ENCODE peak calls at places on chromosomes 6 and 20, in nine cellular contexts. D is osteoblast, K is D341Med, I is progenitor cell of endocrine pancreas, O is fibroblast of lung, S is AG20443, N is T47D, E is PC-3, L is MCF 10A. W is an unnamed sample.

GRCh38 chr20:19920388-19921138 is 96.6 kb upstream of the NAA20 start:
- DNase-seq in N (no peak), S (no peak), E (no peak), K (no peak), I (no peak), L (no peak), D (no peak), O (no peak), W (no peak)

GRCh38 chr6:39812853-39813533 is 20.8 kb downstream of the DAAM2 start:
- DNase-seq in D (no peak), N (peak; percentile 33), I (no peak), L (no peak), K (no peak), O (peak; percentile 75), E (no peak), S (peak; percentile 83), W (peak; percentile 12)

GRCh38 chr6:16903470-16903869 is 142.2 kb upstream of the ATXN1 start:
- DNase-seq in N (no peak), E (peak; percentile 30), K (no peak), S (peak; percentile 61), O (peak; percentile 78), L (peak; percentile 11), I (no peak), D (peak; percentile 59), W (no peak)

GRCh38 chr6:31304683-31305082 is 32.8 kb upstream of the HLA-C start:
- DNase-seq in S (no peak), K (no peak), E (peak; percentile 12), L (no peak), D (no peak), O (no peak), I (no peak), N (peak; percentile 33), W (no peak)

GRCh38 chr6:139327038-139327437 is 35.2 kb upstream of the TXLNB start:
- DNase-seq in E (no peak), K (no peak), S (no peak), I (no peak), N (no peak), D (no peak), L (no peak), O (no peak), W (no peak)

GRCh38 chr20:36408219-36408618 is 102.1 kb downstream of the DLGAP4 start:
- DNase-seq in O (peak; percentile 6), L (peak; percentile 75), S (peak; percentile 55), I (no peak), D (peak; percentile 91), K (peak; percentile 53), E (peak; percentile 74), N (peak; percentile 88), W (peak; percentile 72)

GRCh38 chr20:50855498-50856474 is 60.9 kb downstream of the BCAS4 start:
- DNase-seq in I (no peak), L (peak; percentile 79), N (peak; percentile 45), E (peak; percentile 30), S (no peak), O (no peak), D (peak; percentile 50), K (no peak), W (peak; percentile 41)

GRCh38 chr6:118894425-118895240 is 681 bp downstream of the ASF1A start:
- DNase-seq in D (peak; percentile 95), N (peak; percentile 80), I (peak; percentile 47), O (peak; percentile 59), K (peak; percentile 84), E (peak; percentile 40), L (peak; percentile 50), S (peak; percentile 90), W (peak; percentile 79)

GRCh38 chr20:47790032-47790965 is 5.0 kb upstream of the SULF2 start:
- DNase-seq in I (no peak), O (peak; percentile 89), E (peak; percentile 87), K (no peak), S (peak; percentile 68), N (no peak), D (peak; percentile 80), L (peak; percentile 90), W (no peak)

GRCh38 chr20:20435453-20435852 is 67.5 kb downstream of the INSM1 start:
- DNase-seq in L (no peak), O (no peak), D (no peak), N (no peak), E (peak; percentile 17), I (no peak), K (no peak), S (no peak), W (no peak)

GRCh38 chr20:8997720-8998119 is 71.2 kb upstream of the PLCB4 start:
- DNase-seq in N (no peak), K (no peak), E (no peak), S (no peak), L (no peak), D (no peak), O (no peak), I (no peak), W (no peak)

GRCh38 chr20:32062776-32063170 is 10.7 kb downstream of the HCK start:
- DNase-seq in D (no peak), O (no peak), K (no peak), L (no peak), N (no peak), S (no peak), E (no peak), I (no peak), W (no peak)

GRCh38 chr6:98958791-98959190 is 11.0 kb upstream of the FBXL4 start:
- DNase-seq in S (no peak), D (no peak), E (no peak), K (no peak), L (no peak), N (no peak), O (no peak), I (no peak), W (no peak)

GRCh38 chr20:14883324-14883723 is 545.9 kb upstream of the FLRT3 start:
- DNase-seq in I (no peak), O (no peak), K (no peak), S (no peak), N (no peak), L (no peak), D (no peak), E (peak; percentile 44), W (peak; percentile 67)

GRCh38 chr20:59134182-59134581 is 29.4 kb upstream of the ZNF831 start:
- DNase-seq in O (no peak), N (peak; percentile 68), D (no peak), S (no peak), K (no peak), E (no peak), L (no peak), I (no peak), W (no peak)